ENCODE peak calls at places on chromosomes 12 and 14, in four cellular contexts. E, N, M and R are unnamed samples.

GRCh38 chr14:33810308-33810707 is 140.6 kb downstream of the EGLN3 start:
- DNase-seq in E (no peak), N (no peak), M (no peak), R (no peak)

GRCh38 chr12:563250-563781 is 99.9 kb downstream of the NINJ2 start:
- DNase-seq in E (no peak), N (no peak), M (no peak), R (no peak)

GRCh38 chr14:51302319-51303030 is 62.4 kb downstream of the TMX1 start:
- DNase-seq in E (no peak), N (no peak), M (no peak), R (no peak)

GRCh38 chr14:85296466-85297210 is 233.3 kb upstream of the FLRT2 start:
- DNase-seq in E (no peak), N (no peak), M (no peak), R (peak; percentile 57)

GRCh38 chr14:72617391-72618011 is 276.4 kb downstream of the DPF3 start:
- DNase-seq in E (no peak), N (no peak), M (no peak), R (no peak)

GRCh38 chr12:95286713-95287112 is 69.1 kb downstream of the VEZT start:
- DNase-seq in E (no peak), N (no peak), M (no peak), R (no peak)

GRCh38 chr14:73008501-73008900 is 18.4 kb downstream of the ZFYVE1 start:
- DNase-seq in E (no peak), N (no peak), M (no peak), R (peak; percentile 53)

GRCh38 chr14:100334904-100335303 is 11.8 kb downstream of the SLC25A47 start:
- DNase-seq in E (no peak), N (no peak), M (no peak), R (no peak)

GRCh38 chr12:112380663-112381420 is 1.4 kb downstream of the HECTD4 start:
- DNase-seq in E (no peak), N (peak; percentile 49), M (peak; percentile 25), R (no peak)

GRCh38 chr12:107759410-107759809 is 1.5 kb downstream of the PRDM4 start:
- DNase-seq in E (no peak), N (no peak), M (peak; percentile 47), R (peak; percentile 63)

GRCh38 chr12:108650083-108650482 is 16.4 kb upstream of the SELPLG start:
- DNase-seq in E (no peak), N (no peak), M (no peak), R (no peak)

GRCh38 chr12:121805171-121805687 is 1.4 kb downstream of the SETD1B start:
- DNase-seq in E (no peak), N (peak; percentile 6), M (peak; percentile 48), R (no peak)

GRCh38 chr12:77788231-77789168 is 42.2 kb upstream of the NAV3 start:
- DNase-seq in E (no peak), N (no peak), M (peak; percentile 36), R (no peak)

GRCh38 chr12:5166976-5167375 is 123.3 kb downstream of the KCNA5 start:
- DNase-seq in E (no peak), N (no peak), M (no peak), R (peak; percentile 76)

GRCh38 chr12:12954361-12954760 is 2.4 kb upstream of the GPRC5D start:
- DNase-seq in E (no peak), N (no peak), M (peak; percentile 82), R (no peak)

GRCh38 chr12:44462729-44463128 is 413.4 kb downstream of the NELL2 start:
- DNase-seq in E (no peak), N (no peak), M (no peak), R (no peak)

GRCh38 chr12:96070670-96071279 is 35.4 kb upstream of the LTA4H start:
- DNase-seq in E (no peak), N (no peak), M (peak; percentile 98), R (no peak)

GRCh38 chr12:57430117-57430930 is 519 bp downstream of the R3HDM2 start:
- DNase-seq in E (peak; percentile 12), N (peak; percentile 42), M (peak; percentile 57), R (no peak)

GRCh38 chr14:70595443-70596185 is 4.8 kb downstream of the MED6 start:
- DNase-seq in E (no peak), N (no peak), M (no peak), R (no peak)

GRCh38 chr12:104764225-104765073 is 193.6 kb downstream of the SLC41A2 start:
- DNase-seq in E (no peak), N (no peak), M (no peak), R (no peak)

GRCh38 chr12:125240717-125241116 is 175.5 kb downstream of the AACS start:
- DNase-seq in E (no peak), N (no peak), M (no peak), R (no peak)

GRCh38 chr12:55705802-55706402 is 1.8 kb downstream of the ITGA7 start:
- DNase-seq in E (no peak), N (no peak), M (peak; percentile 40), R (no peak)

GRCh38 chr12:24705741-24706358 is 243.1 kb downstream of the BCAT1 start:
- DNase-seq in E (no peak), N (no peak), M (no peak), R (no peak)

GRCh38 chr12:125145196-125145595 is 80.0 kb downstream of the AACS start:
- DNase-seq in E (no peak), N (no peak), M (peak; percentile 91), R (no peak)

GRCh38 chr14:73744874-73745529 is 30.8 kb upstream of the PNMA1 start:
- DNase-seq in E (no peak), N (no peak), M (no peak), R (no peak)

GRCh38 chr12:87464565-87464964 is 564.6 kb downstream of the C12orf50 start:
- DNase-seq in E (no peak), N (no peak), M (no peak), R (no peak)

GRCh38 chr14:99327458-99328250 is 55.7 kb upstream of the BCL11B start:
- DNase-seq in E (no peak), N (no peak), M (no peak), R (no peak)

GRCh38 chr14:68925373-68925772 is 53.7 kb downstream of the ACTN1 start:
- DNase-seq in E (no peak), N (no peak), M (no peak), R (no peak)

GRCh38 chr14:51201890-51202289 is 38.2 kb upstream of the TMX1 start:
- DNase-seq in E (no peak), N (no peak), M (no peak), R (no peak)

GRCh38 chr12:49190317-49190716 is 1.4 kb upstream of the TUBA1A start:
- DNase-seq in E (no peak), N (no peak), M (peak; percentile 84), R (no peak)

GRCh38 chr14:101499080-101499479 is 62.2 kb upstream of the DIO3 start:
- DNase-seq in E (no peak), N (no peak), M (no peak), R (no peak)

GRCh38 chr14:80356413-80356812 is 145.1 kb upstream of the DIO2 start:
- DNase-seq in E (no peak), N (no peak), M (peak; percentile 3), R (no peak)

GRCh38 chr12:51759175-51759574 is 89.3 kb downstream of the FIGNL2 start:
- DNase-seq in E (no peak), N (no peak), M (no peak), R (no peak)

GRCh38 chr12:2613674-2614073 is 181.1 kb upstream of the FKBP4 start:
- DNase-seq in E (no peak), N (no peak), M (no peak), R (peak; percentile 82)

GRCh38 chr12:51907083-51907863 is at the start of gene ACVRL1:
- DNase-seq in E (no peak), N (no peak), M (no peak), R (no peak)